ENCODE peak calls at places on chromosomes 1 and 21, in seven cellular contexts. S is adrenal gland; C is mesendoderm; P is CD8-positive, alpha-beta T cell; U is tibial artery; M is CD4-positive, alpha-beta memory T cell; X is left ventricle myocardium inferior. A is an unnamed sample.

GRCh38 chr1:202723708-202724107 is 13.5 kb upstream of the SYT2 start:
- DNase-seq in S (no peak), C (no peak), M (no peak), X (no peak), P (no peak), U (no peak), A (no peak)

GRCh38 chr1:86757272-86757984 is 53.1 kb downstream of the SH3GLB1 start:
- DNase-seq in P (no peak), M (no peak), U (peak; percentile 39), C (no peak), S (no peak), X (no peak), A (no peak)

GRCh38 chr1:47424336-47424982 is 8.4 kb downstream of the FOXE3 start:
- DNase-seq in U (peak; percentile 45), C (peak; percentile 96), X (no peak), M (no peak), P (no peak), S (peak; percentile 40), A (peak; percentile 95)

GRCh38 chr1:224377676-224378006 is 21.0 kb downstream of the CNIH4 start:
- DNase-seq in U (no peak), C (no peak), X (no peak), S (peak; percentile 16), M (no peak), P (no peak), A (no peak)

GRCh38 chr1:31700468-31701136 is 3.2 kb downstream of the COL16A1 start:
- DNase-seq in P (no peak), M (no peak), S (no peak), X (no peak), C (no peak), U (no peak), A (no peak)

GRCh38 chr1:42957880-42958487 is 684 bp downstream of the SLC2A1 start:
- DNase-seq in X (peak; percentile 65), P (peak; percentile 50), M (peak; percentile 55), S (peak; percentile 58), C (peak; percentile 74), U (peak; percentile 41), A (peak; percentile 65)

GRCh38 chr21:42847051-42847707 is 32.2 kb downstream of the WDR4 start:
- DNase-seq in U (peak; percentile 11), S (no peak), X (peak; percentile 2), P (no peak), M (no peak), C (no peak), A (no peak)

GRCh38 chr1:89622895-89623294 is 10.0 kb upstream of the LRRC8C start:
- DNase-seq in M (peak; percentile 42), P (no peak), C (peak; percentile 27), U (no peak), S (no peak), X (no peak), A (no peak)

GRCh38 chr1:243705585-243705984 is 144.5 kb downstream of the AKT3 start:
- DNase-seq in M (no peak), P (no peak), S (no peak), X (no peak), U (no peak), C (no peak), A (no peak)

GRCh38 chr1:242203290-242203689 is 204.4 kb upstream of the MAP1LC3C start:
- DNase-seq in C (peak; percentile 27), P (no peak), U (no peak), M (no peak), X (no peak), S (no peak), A (no peak)

GRCh38 chr1:20731057-20731991 is 1.2 kb downstream of the SH2D5 start:
- DNase-seq in P (no peak), S (no peak), U (no peak), M (no peak), C (no peak), X (no peak), A (no peak)

GRCh38 chr1:78168306-78168705 is 122.5 kb downstream of the GIPC2 start:
- DNase-seq in S (no peak), X (no peak), P (no peak), C (no peak), U (no peak), M (no peak), A (no peak)

GRCh38 chr1:168116327-168116799 is 20.4 kb downstream of the GPR161 start:
- DNase-seq in U (no peak), S (no peak), P (no peak), M (no peak), C (no peak), X (no peak), A (no peak)

GRCh38 chr1:55898191-55898590 is 681.2 kb downstream of the PLPP3 start:
- DNase-seq in P (no peak), C (no peak), S (peak; percentile 6), M (no peak), X (no peak), U (no peak), A (no peak)

GRCh38 chr1:232393834-232394146 is 236.1 kb downstream of the SIPA1L2 start:
- DNase-seq in U (no peak), C (no peak), P (no peak), X (no peak), S (no peak), M (no peak), A (no peak)

GRCh38 chr1:67372898-67373297 is 57.3 kb downstream of the SERBP1 start:
- DNase-seq in S (no peak), M (no peak), U (no peak), X (no peak), P (no peak), C (no peak), A (no peak)

GRCh38 chr1:234605983-234606730 is 3.8 kb downstream of the IRF2BP2 start:
- DNase-seq in P (peak; percentile 48), U (no peak), C (no peak), X (peak; percentile 46), M (peak; percentile 59), S (peak; percentile 72), A (no peak)

GRCh38 chr1:234608026-234608719 is 1.8 kb downstream of the IRF2BP2 start:
- DNase-seq in S (peak; percentile 92), P (peak; percentile 89), U (peak; percentile 90), M (peak; percentile 84), X (peak; percentile 71), C (peak; percentile 86), A (peak; percentile 64)

GRCh38 chr1:234608720-234609527 is 1.1 kb downstream of the IRF2BP2 start:
- DNase-seq in S (peak; percentile 71), M (peak; percentile 74), C (peak; percentile 76), X (peak; percentile 40), P (peak; percentile 83), U (no peak), A (peak; percentile 57)

GRCh38 chr1:234606731-234607090 is 3.3 kb downstream of the IRF2BP2 start:
- DNase-seq in P (no peak), M (no peak), C (no peak), X (no peak), S (no peak), U (no peak), A (no peak)

DNA sequence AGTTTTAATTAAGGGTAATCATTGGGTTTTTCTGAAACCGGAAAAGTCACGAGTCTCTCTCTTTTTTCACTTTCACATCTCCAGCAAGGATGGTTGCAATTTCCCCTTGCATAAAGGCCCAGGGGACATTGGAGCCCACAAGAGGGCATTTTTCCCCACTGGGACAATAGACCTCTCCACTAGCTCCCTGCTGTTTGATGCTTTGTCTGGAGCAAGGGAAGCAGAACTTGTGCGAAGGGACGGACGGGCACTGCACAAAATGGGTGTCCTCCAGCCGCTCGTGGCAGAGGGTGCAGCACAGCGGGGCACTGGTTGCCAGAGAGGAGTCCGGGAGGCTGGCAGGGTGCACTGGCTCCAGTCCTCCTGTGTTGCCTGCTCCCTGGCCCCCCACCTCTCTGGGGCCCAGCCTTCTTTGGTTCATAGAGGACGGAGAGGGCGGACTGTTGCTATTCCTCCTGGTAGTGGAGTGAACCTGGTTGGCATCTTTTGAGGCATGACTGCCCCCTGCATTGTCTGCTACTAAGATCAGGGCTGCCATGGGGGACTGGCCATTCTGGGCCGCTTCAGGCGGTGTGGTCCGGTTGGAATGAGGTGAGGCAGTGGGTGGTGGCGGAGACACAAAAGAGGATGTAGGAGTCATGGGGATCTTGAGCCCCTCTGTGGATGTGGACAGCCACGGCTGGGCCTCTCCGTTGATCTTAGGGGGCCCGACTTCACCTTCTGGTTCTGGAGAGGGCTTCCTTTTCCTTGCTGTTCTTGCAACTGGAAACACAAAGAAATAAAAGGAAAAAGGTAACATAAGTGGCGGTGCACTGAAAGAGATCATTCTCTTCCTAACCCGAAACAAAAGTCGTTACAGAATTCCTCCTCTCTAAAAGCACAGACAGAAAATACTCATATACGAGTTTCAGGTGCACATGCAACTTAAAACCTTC is 2.6 kb downstream of the IRF2BP2 start:
- DNase-seq in S (peak; percentile 57), M (peak; percentile 35), X (peak; percentile 33), P (no peak), U (no peak), C (peak; percentile 75), A (peak; percentile 48)
- H3K4me1 ChIP-seq in S (peaks cover 61% of the 10 kb centered on the region), M (peaks cover 58% of the 10 kb centered on the region), X (peaks cover 81% of the 10 kb centered on the region), P (peaks cover 53% of the 10 kb centered on the region), U (peaks cover 31% of the 10 kb centered on the region), C (peaks cover 8% of the 10 kb centered on the region), A (peaks cover 64% of the 10 kb centered on the region)

DNA sequence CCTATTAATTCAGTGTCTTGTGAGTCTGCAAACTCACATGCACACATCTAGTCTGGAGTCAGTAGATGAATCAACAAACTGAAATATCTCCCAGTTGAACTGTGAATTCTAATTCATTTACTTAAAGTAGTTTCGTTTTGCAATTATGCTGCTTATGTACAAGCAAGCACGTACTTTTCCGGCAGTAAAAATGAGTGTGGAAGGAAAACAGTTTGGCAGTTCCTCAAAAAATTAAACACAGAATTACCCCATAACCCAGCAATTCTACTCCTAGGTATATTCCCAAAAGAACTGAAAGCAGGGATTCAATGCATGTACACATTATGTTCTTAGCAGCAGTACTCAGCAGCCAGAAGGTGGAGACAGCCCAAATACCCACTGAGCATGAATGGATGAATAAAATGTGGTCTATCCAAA is 49.3 kb downstream of the GNB1 start:
- DNase-seq in S (no peak), M (no peak), X (no peak), P (no peak), U (no peak), C (no peak), A (no peak)
- H3K4me1 ChIP-seq in S (peaks cover 14% of the 10 kb centered on the region), M (peaks cover 46% of the 10 kb centered on the region), X (peaks cover 71% of the 10 kb centered on the region), P (peaks cover 24% of the 10 kb centered on the region), U (peaks cover 9% of the 10 kb centered on the region), C (no peaks in the 10 kb centered on the region), A (no peaks in the 10 kb centered on the region)

GRCh38 chr1:15727021-15727420 is 9.0 kb upstream of the SLC25A34 start:
- DNase-seq in M (no peak), X (no peak), P (no peak), C (no peak), S (peak; percentile 63), U (no peak), A (no peak)
- H3K4me1 ChIP-seq in M (no peaks in the 10 kb centered on the region), X (peaks cover 28% of the 10 kb centered on the region), P (no peaks in the 10 kb centered on the region), C (no peaks in the 10 kb centered on the region), S (no peaks in the 10 kb centered on the region), U (no peaks in the 10 kb centered on the region), A (no peaks in the 10 kb centered on the region)

GRCh38 chr1:37036667-37037053 is 2.3 kb upstream of the GRIK3 start:
- DNase-seq in U (no peak), S (no peak), P (no peak), X (no peak), M (no peak), C (no peak), A (peak; percentile 44)

GRCh38 chr1:37040773-37041172 is 6.5 kb upstream of the GRIK3 start:
- DNase-seq in P (no peak), U (no peak), M (no peak), X (no peak), C (no peak), S (no peak), A (no peak)

GRCh38 chr1:37037675-37038074 is 3.4 kb upstream of the GRIK3 start:
- DNase-seq in X (no peak), M (no peak), P (no peak), U (no peak), C (no peak), S (no peak), A (peak; percentile 40)

GRCh38 chr1:37038079-37038702 is 3.9 kb upstream of the GRIK3 start:
- DNase-seq in P (no peak), C (peak; percentile 72), S (peak; percentile 14), U (no peak), X (no peak), M (no peak), A (peak; percentile 63)

GRCh38 chr1:37038703-37039093 is 4.4 kb upstream of the GRIK3 start:
- DNase-seq in M (no peak), S (no peak), P (no peak), C (no peak), X (no peak), U (no peak), A (no peak)
- H3K4me1 ChIP-seq in M (no peaks in the 10 kb centered on the region), S (no peaks in the 10 kb centered on the region), P (no peaks in the 10 kb centered on the region), C (peaks cover 6% of the 10 kb centered on the region), X (peaks cover 21% of the 10 kb centered on the region), U (peaks cover 2% of the 10 kb centered on the region), A (peaks cover 80% of the 10 kb centered on the region)